ENCODE peak calls at places on chromosomes 12 and 14, in ten cellular contexts. One of them, this sample, is unnamed.
A peak's percentile ranks its signal among the peaks of the same experiment; 100 is the strongest.

GRCh38 chr14:27371209-27371608 is 773.4 kb upstream of the NOVA1 start:
- DNase-seq in mucosa of descending colon: no peak
- DNase-seq in IMR-90: no peak
- DNase-seq in GM06990: no peak
- DNase-seq in pancreas: no peak
- DNase-seq in astrocyte of the spinal cord: no peak
- DNase-seq in fibroblast of pulmonary artery: no peak
- DNase-seq in breast epithelium: no peak
- DNase-seq in left lung: no peak
- DNase-seq in OCI-LY7: no peak
- DNase-seq in this sample: no peak

GRCh38 chr12:49824886-49825285 is 3.3 kb downstream of the NCKAP5L start:
- DNase-seq in OCI-LY7: no peak
- DNase-seq in GM06990: no peak
- DNase-seq in astrocyte of the spinal cord: peak; percentile 53
- DNase-seq in fibroblast of pulmonary artery: peak; percentile 65
- DNase-seq in breast epithelium: no peak
- DNase-seq in left lung: no peak
- DNase-seq in IMR-90: peak; percentile 83
- DNase-seq in mucosa of descending colon: no peak
- DNase-seq in pancreas: no peak
- DNase-seq in this sample: peak; percentile 61

GRCh38 chr12:132117558-132117875 is 26.6 kb downstream of the DDX51 start:
- DNase-seq in OCI-LY7: no peak
- DNase-seq in pancreas: no peak
- DNase-seq in mucosa of descending colon: no peak
- DNase-seq in astrocyte of the spinal cord: no peak
- DNase-seq in fibroblast of pulmonary artery: no peak
- DNase-seq in breast epithelium: no peak
- DNase-seq in GM06990: no peak
- DNase-seq in IMR-90: no peak
- DNase-seq in left lung: no peak
- DNase-seq in this sample: no peak

GRCh38 chr12:3152013-3152412 is 74.8 kb downstream of the TSPAN9 start:
- DNase-seq in left lung: no peak
- DNase-seq in astrocyte of the spinal cord: no peak
- DNase-seq in OCI-LY7: no peak
- DNase-seq in IMR-90: no peak
- DNase-seq in breast epithelium: no peak
- DNase-seq in pancreas: no peak
- DNase-seq in fibroblast of pulmonary artery: peak; percentile 53
- DNase-seq in mucosa of descending colon: no peak
- DNase-seq in GM06990: no peak
- DNase-seq in this sample: no peak

GRCh38 chr12:78096909-78097597 is 266.4 kb downstream of the NAV3 start:
- DNase-seq in GM06990: no peak
- DNase-seq in OCI-LY7: no peak
- DNase-seq in IMR-90: peak; percentile 69
- DNase-seq in mucosa of descending colon: no peak
- DNase-seq in astrocyte of the spinal cord: peak; percentile 72
- DNase-seq in left lung: no peak
- DNase-seq in fibroblast of pulmonary artery: peak; percentile 74
- DNase-seq in breast epithelium: no peak
- DNase-seq in pancreas: no peak
- DNase-seq in this sample: no peak

GRCh38 chr14:58641509-58641908 is 3.7 kb downstream of the DACT1 start:
- DNase-seq in OCI-LY7: no peak
- DNase-seq in pancreas: no peak
- DNase-seq in mucosa of descending colon: no peak
- DNase-seq in GM06990: no peak
- DNase-seq in astrocyte of the spinal cord: no peak
- DNase-seq in left lung: no peak
- DNase-seq in breast epithelium: no peak
- DNase-seq in IMR-90: no peak
- DNase-seq in fibroblast of pulmonary artery: no peak
- DNase-seq in this sample: no peak

GRCh38 chr12:57005980-57006808 is at the start of gene ZBTB39:
- DNase-seq in breast epithelium: no peak
- DNase-seq in astrocyte of the spinal cord: peak; percentile 26
- DNase-seq in IMR-90: peak; percentile 35
- DNase-seq in GM06990: peak; percentile 77
- DNase-seq in fibroblast of pulmonary artery: peak; percentile 55
- DNase-seq in OCI-LY7: peak; percentile 84
- DNase-seq in mucosa of descending colon: peak; percentile 60
- DNase-seq in pancreas: peak; percentile 47
- DNase-seq in left lung: peak; percentile 87
- DNase-seq in this sample: no peak

GRCh38 chr12:538731-539539 is 79.2 kb downstream of the B4GALNT3 start:
- DNase-seq in OCI-LY7: no peak
- DNase-seq in IMR-90: peak; percentile 42
- DNase-seq in astrocyte of the spinal cord: peak; percentile 54
- DNase-seq in pancreas: peak; percentile 54
- DNase-seq in breast epithelium: no peak
- DNase-seq in fibroblast of pulmonary artery: peak; percentile 59
- DNase-seq in mucosa of descending colon: peak; percentile 92
- DNase-seq in left lung: no peak
- DNase-seq in GM06990: no peak
- DNase-seq in this sample: peak; percentile 54

GRCh38 chr12:20602671-20603402 is 92.3 kb upstream of the SLCO1C1 start:
- DNase-seq in pancreas: no peak
- DNase-seq in left lung: no peak
- DNase-seq in astrocyte of the spinal cord: peak; percentile 83
- DNase-seq in breast epithelium: no peak
- DNase-seq in GM06990: no peak
- DNase-seq in IMR-90: peak; percentile 88
- DNase-seq in OCI-LY7: no peak
- DNase-seq in mucosa of descending colon: no peak
- DNase-seq in fibroblast of pulmonary artery: peak; percentile 62
- DNase-seq in this sample: no peak

GRCh38 chr14:58362798-58363412 is 32.8 kb upstream of the TOMM20L start:
- DNase-seq in astrocyte of the spinal cord: peak; percentile 20
- DNase-seq in OCI-LY7: peak; percentile 56
- DNase-seq in breast epithelium: no peak
- DNase-seq in mucosa of descending colon: no peak
- DNase-seq in GM06990: no peak
- DNase-seq in left lung: no peak
- DNase-seq in IMR-90: peak; percentile 17
- DNase-seq in fibroblast of pulmonary artery: peak; percentile 45
- DNase-seq in pancreas: no peak
- DNase-seq in this sample: peak; percentile 60

GRCh38 chr14:30883508-30884294 is 9.3 kb downstream of the COCH start:
- DNase-seq in mucosa of descending colon: no peak
- DNase-seq in breast epithelium: no peak
- DNase-seq in fibroblast of pulmonary artery: no peak
- DNase-seq in left lung: no peak
- DNase-seq in astrocyte of the spinal cord: no peak
- DNase-seq in OCI-LY7: no peak
- DNase-seq in IMR-90: peak; percentile 58
- DNase-seq in pancreas: no peak
- DNase-seq in GM06990: no peak
- DNase-seq in this sample: no peak

GRCh38 chr14:52446355-52446754 is 106.0 kb downstream of the TXNDC16 start:
- DNase-seq in breast epithelium: no peak
- DNase-seq in pancreas: no peak
- DNase-seq in IMR-90: no peak
- DNase-seq in GM06990: no peak
- DNase-seq in astrocyte of the spinal cord: no peak
- DNase-seq in left lung: no peak
- DNase-seq in fibroblast of pulmonary artery: no peak
- DNase-seq in mucosa of descending colon: no peak
- DNase-seq in OCI-LY7: no peak
- DNase-seq in this sample: peak; percentile 26

GRCh38 chr14:50871914-50872732 is at the start of gene ABHD12B:
- DNase-seq in left lung: peak; percentile 84
- DNase-seq in OCI-LY7: no peak
- DNase-seq in mucosa of descending colon: no peak
- DNase-seq in pancreas: no peak
- DNase-seq in fibroblast of pulmonary artery: peak; percentile 9
- DNase-seq in astrocyte of the spinal cord: no peak
- DNase-seq in breast epithelium: no peak
- DNase-seq in IMR-90: no peak
- DNase-seq in GM06990: no peak
- DNase-seq in this sample: no peak
- H3K4me3 ChIP-seq in left lung: peak within 1 kb of the TSS; percentile 14
- H3K4me3 ChIP-seq in OCI-LY7: peak within 1 kb of the TSS; percentile 63
- H3K4me3 ChIP-seq in mucosa of descending colon: no peak within 1 kb of the TSS
- H3K4me3 ChIP-seq in pancreas: no peak within 1 kb of the TSS
- H3K4me3 ChIP-seq in fibroblast of pulmonary artery: no peak within 1 kb of the TSS
- H3K4me3 ChIP-seq in astrocyte of the spinal cord: no peak within 1 kb of the TSS
- H3K4me3 ChIP-seq in breast epithelium: peak within 1 kb of the TSS; percentile 10
- H3K4me3 ChIP-seq in IMR-90: peak within 1 kb of the TSS; percentile 2
- H3K4me3 ChIP-seq in GM06990: no peak within 1 kb of the TSS
- H3K4me3 ChIP-seq in this sample: no peak within 1 kb of the TSS

DNA sequence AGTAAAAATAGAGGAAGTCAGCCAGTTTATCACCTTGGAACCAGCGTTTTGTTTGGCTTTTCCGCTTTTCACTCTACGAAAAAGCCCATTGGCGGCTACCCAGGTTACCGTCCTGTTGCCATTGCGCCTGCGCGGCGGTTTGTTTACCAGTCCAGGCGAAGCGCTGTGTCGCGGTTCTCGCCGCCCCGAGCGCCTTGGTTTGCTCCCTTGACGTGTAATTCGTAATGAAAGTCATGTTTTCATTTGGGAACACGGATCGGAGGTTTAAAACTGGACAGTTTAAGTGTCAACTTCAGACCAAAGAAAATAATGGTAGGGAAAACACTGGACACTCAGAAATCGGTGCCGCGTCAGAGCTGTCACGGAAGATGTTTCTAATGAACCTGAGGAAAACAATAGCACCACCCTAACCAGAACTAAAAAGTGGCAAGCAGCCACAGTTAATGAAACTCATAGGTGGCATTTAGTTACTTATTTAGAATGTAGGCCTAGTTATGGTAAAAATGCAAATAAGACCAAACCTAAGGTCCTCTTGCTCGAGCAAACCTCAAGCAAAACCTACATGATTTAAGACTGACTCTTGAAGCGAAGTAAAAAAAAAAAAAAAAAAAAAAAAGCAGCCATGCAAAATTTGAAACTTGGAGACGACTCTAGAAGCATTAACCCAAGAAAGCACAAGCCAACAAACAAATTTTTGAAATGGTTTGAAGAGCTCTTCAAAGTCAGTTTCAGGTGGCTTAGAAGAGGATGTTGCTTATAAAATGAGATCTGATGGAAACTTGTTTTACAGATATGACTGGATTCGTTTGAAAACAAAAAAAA is 790 bp upstream of the GPR19 start:
- DNase-seq in mucosa of descending colon: peak; percentile 96
- DNase-seq in fibroblast of pulmonary artery: peak; percentile 90
- DNase-seq in astrocyte of the spinal cord: peak; percentile 86
- DNase-seq in GM06990: peak; percentile 88
- DNase-seq in pancreas: peak; percentile 89
- DNase-seq in breast epithelium: peak; percentile 90
- DNase-seq in OCI-LY7: peak; percentile 97
- DNase-seq in IMR-90: peak; percentile 76
- DNase-seq in left lung: peak; percentile 97
- DNase-seq in this sample: peak; percentile 71
- TF ChIP-seq CTCF in mucosa of descending colon: no peak
- TF ChIP-seq CTCF in fibroblast of pulmonary artery: no peak
- TF ChIP-seq CTCF in astrocyte of the spinal cord: no peak
- TF ChIP-seq CTCF in GM06990: no peak
- TF ChIP-seq CTCF in pancreas: no peak
- TF ChIP-seq CTCF in breast epithelium: peak; percentile 6
- TF ChIP-seq CTCF in OCI-LY7: peak; percentile 27
- TF ChIP-seq CTCF in IMR-90: no peak
- TF ChIP-seq CTCF in left lung: no peak
- TF ChIP-seq CTCF in this sample: no peak

DNA sequence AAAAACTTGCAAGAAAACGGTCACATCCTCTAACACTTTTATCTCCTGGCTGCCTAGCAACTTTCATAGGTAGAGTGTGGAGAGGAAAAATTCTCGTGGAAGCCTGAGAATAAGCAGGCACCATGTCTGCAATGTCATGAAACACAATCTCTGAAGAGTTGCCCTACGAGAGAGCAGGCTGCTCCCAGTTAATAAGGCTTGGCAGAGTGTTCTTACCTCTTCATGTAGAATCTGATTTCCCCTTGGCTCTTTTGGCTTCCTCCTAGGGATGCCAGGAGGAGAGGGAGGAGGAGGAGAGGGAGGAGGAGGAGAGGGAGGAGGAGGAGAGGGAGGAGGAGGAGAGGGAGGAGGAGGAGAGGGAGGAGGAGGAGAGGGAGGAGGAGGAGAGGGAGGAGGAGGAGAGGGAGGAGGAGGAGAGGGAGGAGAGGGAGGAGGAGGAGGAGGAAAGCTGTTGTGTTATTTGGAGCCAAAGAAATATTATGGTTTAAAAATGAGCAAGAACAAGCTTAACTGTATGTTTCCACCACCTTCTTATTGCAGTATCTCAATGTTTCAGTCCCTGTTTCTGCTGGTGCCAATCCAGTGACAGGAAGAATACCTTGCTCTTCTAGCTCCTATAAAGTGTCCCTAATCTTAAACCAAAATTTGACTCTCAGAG is 52.9 kb downstream of the EGLN3 start:
- DNase-seq in OCI-LY7: no peak
- DNase-seq in breast epithelium: no peak
- DNase-seq in pancreas: no peak
- DNase-seq in GM06990: no peak
- DNase-seq in astrocyte of the spinal cord: no peak
- DNase-seq in left lung: no peak
- DNase-seq in IMR-90: no peak
- DNase-seq in fibroblast of pulmonary artery: no peak
- DNase-seq in mucosa of descending colon: no peak
- DNase-seq in this sample: no peak
- H3K4me3 ChIP-seq in OCI-LY7: no peak overlapping the region
- H3K4me3 ChIP-seq in breast epithelium: no peak overlapping the region
- H3K4me3 ChIP-seq in pancreas: no peak overlapping the region
- H3K4me3 ChIP-seq in GM06990: no peak overlapping the region
- H3K4me3 ChIP-seq in astrocyte of the spinal cord: no peak overlapping the region
- H3K4me3 ChIP-seq in left lung: no peak overlapping the region
- H3K4me3 ChIP-seq in IMR-90: no peak overlapping the region
- H3K4me3 ChIP-seq in fibroblast of pulmonary artery: no peak overlapping the region
- H3K4me3 ChIP-seq in mucosa of descending colon: no peak overlapping the region
- H3K4me3 ChIP-seq in this sample: no peak overlapping the region

GRCh38 chr12:32568241-32568640 is 110.9 kb upstream of the DNM1L start:
- DNase-seq in mucosa of descending colon: no peak
- DNase-seq in pancreas: no peak
- DNase-seq in left lung: no peak
- DNase-seq in astrocyte of the spinal cord: peak; percentile 87
- DNase-seq in fibroblast of pulmonary artery: peak; percentile 88
- DNase-seq in breast epithelium: no peak
- DNase-seq in GM06990: no peak
- DNase-seq in OCI-LY7: no peak
- DNase-seq in IMR-90: peak; percentile 90
- DNase-seq in this sample: peak; percentile 97

GRCh38 chr12:32561931-32562341 is 117.2 kb upstream of the DNM1L start:
- DNase-seq in breast epithelium: no peak
- DNase-seq in OCI-LY7: no peak
- DNase-seq in left lung: no peak
- DNase-seq in astrocyte of the spinal cord: peak; percentile 26
- DNase-seq in mucosa of descending colon: no peak
- DNase-seq in pancreas: no peak
- DNase-seq in IMR-90: no peak
- DNase-seq in GM06990: no peak
- DNase-seq in fibroblast of pulmonary artery: no peak
- DNase-seq in this sample: no peak

GRCh38 chr12:32569256-32569655 is 109.8 kb upstream of the DNM1L start:
- DNase-seq in astrocyte of the spinal cord: peak; percentile 45
- DNase-seq in OCI-LY7: no peak
- DNase-seq in mucosa of descending colon: no peak
- DNase-seq in breast epithelium: no peak
- DNase-seq in GM06990: no peak
- DNase-seq in pancreas: no peak
- DNase-seq in IMR-90: no peak
- DNase-seq in left lung: no peak
- DNase-seq in fibroblast of pulmonary artery: no peak
- DNase-seq in this sample: no peak

GRCh38 chr12:32566663-32567634 is 112.2 kb upstream of the DNM1L start:
- DNase-seq in mucosa of descending colon: no peak
- DNase-seq in left lung: no peak
- DNase-seq in OCI-LY7: no peak
- DNase-seq in fibroblast of pulmonary artery: no peak
- DNase-seq in astrocyte of the spinal cord: no peak
- DNase-seq in IMR-90: peak; percentile 10
- DNase-seq in breast epithelium: no peak
- DNase-seq in pancreas: no peak
- DNase-seq in GM06990: no peak
- DNase-seq in this sample: no peak
- TF ChIP-seq CTCF in mucosa of descending colon: no peak
- TF ChIP-seq CTCF in left lung: no peak
- TF ChIP-seq CTCF in OCI-LY7: no peak
- TF ChIP-seq CTCF in fibroblast of pulmonary artery: no peak
- TF ChIP-seq CTCF in astrocyte of the spinal cord: no peak
- TF ChIP-seq CTCF in IMR-90: no peak
- TF ChIP-seq CTCF in breast epithelium: no peak
- TF ChIP-seq CTCF in pancreas: no peak
- TF ChIP-seq CTCF in GM06990: no peak
- TF ChIP-seq CTCF in this sample: no peak